ENCODE peak calls at places on chromosomes 1 and 21, in ten cellular contexts. Z is body of pancreas; C is NCI-H345; L is retina; Y is midbrain; P is stimulated activated CD4-positive, alpha-beta T cell treated with anti-CD3 and anti-CD28 coated beads, Interleukin-15, amount 100 ng/mL, for 1 hour; V is A172; T is cerebellum; E is T-helper 2 cell; M is caudate nucleus. Q is an unnamed sample.

GRCh38 chr1:155061381-155062150 is 2.0 kb upstream of the EFNA4 start:
- DNase-seq in Z (peak), C (peak), L (peak), Y (peak), P (peak), V (peak), T (peak), E (peak), M (peak), Q (peak)

GRCh38 chr1:151703813-151704212 is 12.8 kb downstream of the CELF3 start:
- DNase-seq in Z (no peak), C (no peak), L (no peak), Y (no peak), P (no peak), V (no peak), T (no peak), E (no peak), M (no peak), Q (no peak)

GRCh38 chr1:86429830-86430229 is 5.9 kb downstream of the CLCA2 start:
- DNase-seq in Z (peak), C (no peak), L (no peak), Y (no peak), P (no peak), V (peak), T (no peak), E (no peak), M (no peak), Q (no peak)

GRCh38 chr21:17045214-17045835 is 467.5 kb upstream of the CXADR start:
- DNase-seq in Z (no peak), C (no peak), L (peak), Y (peak), P (no peak), V (peak), T (peak), E (no peak), M (no peak), Q (no peak)

GRCh38 chr1:62398377-62398776 is 38.5 kb upstream of the USP1 start:
- DNase-seq in Z (no peak), C (no peak), L (no peak), Y (no peak), P (no peak), V (peak), T (no peak), E (no peak), M (peak), Q (no peak)

GRCh38 chr1:153387001-153387400 is 3.9 kb downstream of the S100A8 start:
- DNase-seq in Z (no peak), C (no peak), L (no peak), Y (no peak), P (no peak), V (no peak), T (no peak), E (no peak), M (no peak), Q (no peak)

GRCh38 chr1:16249838-16250241 is 12.9 kb upstream of the CPLANE2 start:
- DNase-seq in Z (peak), C (no peak), L (no peak), Y (no peak), P (no peak), V (no peak), T (no peak), E (no peak), M (no peak), Q (peak)

GRCh38 chr1:4379451-4380175 is 274.8 kb upstream of the AJAP1 start:
- DNase-seq in Z (no peak), C (no peak), L (no peak), Y (no peak), P (no peak), V (peak), T (no peak), E (no peak), M (no peak), Q (no peak)

GRCh38 chr21:14926186-14926585 is 138.6 kb downstream of the NRIP1 start:
- DNase-seq in Z (no peak), C (no peak), L (no peak), Y (no peak), P (no peak), V (no peak), T (no peak), E (no peak), M (no peak), Q (no peak)

GRCh38 chr1:172109357-172109756 is 268.1 kb downstream of the DNM3 start:
- DNase-seq in Z (no peak), C (no peak), L (no peak), Y (no peak), P (no peak), V (no peak), T (no peak), E (no peak), M (no peak), Q (no peak)

GRCh38 chr1:11984121-11984520 is 3.9 kb downstream of the MFN2 start:
- DNase-seq in Z (no peak), C (no peak), L (no peak), Y (no peak), P (no peak), V (no peak), T (no peak), E (no peak), M (no peak), Q (no peak)

GRCh38 chr1:215682232-215682631 is 115.1 kb downstream of the KCTD3 start:
- DNase-seq in Z (no peak), C (peak), L (peak), Y (no peak), P (no peak), V (no peak), T (peak), E (no peak), M (no peak), Q (no peak)

GRCh38 chr21:44854664-44855446 is 18.6 kb downstream of the PTTG1IP start:
- DNase-seq in Z (no peak), C (no peak), L (no peak), Y (no peak), P (no peak), V (no peak), T (no peak), E (no peak), M (no peak), Q (peak)

GRCh38 chr21:44920694-44921604 is at the start of gene ITGB2:
- DNase-seq in Z (peak), C (no peak), L (no peak), Y (no peak), P (no peak), V (no peak), T (no peak), E (peak), M (no peak), Q (no peak)

GRCh38 chr1:187051618-187052232 is 223.0 kb downstream of the PLA2G4A start:
- DNase-seq in Z (peak), C (peak), L (peak), Y (peak), P (no peak), V (peak), T (peak), E (peak), M (peak), Q (no peak)

GRCh38 chr1:10431065-10431730 is 965 bp downstream of the CENPS start:
- DNase-seq in Z (peak), C (no peak), L (no peak), Y (no peak), P (no peak), V (no peak), T (peak), E (no peak), M (no peak), Q (no peak)

GRCh38 chr1:27637052-27637451 is 2.1 kb upstream of the FGR start:
- DNase-seq in Z (no peak), C (no peak), L (no peak), Y (no peak), P (no peak), V (peak), T (no peak), E (no peak), M (no peak), Q (no peak)

GRCh38 chr1:150708595-150708994 is 11.6 kb upstream of the GOLPH3L start:
- DNase-seq in Z (no peak), C (no peak), L (no peak), Y (no peak), P (no peak), V (no peak), T (no peak), E (no peak), M (no peak), Q (no peak)

GRCh38 chr1:109906160-109906838 is 4.3 kb upstream of the CSF1 start:
- DNase-seq in Z (no peak), C (no peak), L (no peak), Y (no peak), P (peak), V (no peak), T (no peak), E (peak), M (no peak), Q (no peak)

GRCh38 chr21:42530167-42530518 is 16.5 kb downstream of the SLC37A1 start:
- DNase-seq in Z (no peak), C (no peak), L (no peak), Y (no peak), P (no peak), V (no peak), T (no peak), E (no peak), M (peak), Q (no peak)

GRCh38 chr1:13723810-13724209 is 23.8 kb downstream of the PRDM2 start:
- DNase-seq in Z (peak), C (no peak), L (no peak), Y (no peak), P (no peak), V (no peak), T (no peak), E (no peak), M (no peak), Q (no peak)

GRCh38 chr1:212260557-212261342 is 24.5 kb upstream of the PPP2R5A start:
- DNase-seq in Z (peak), C (no peak), L (no peak), Y (no peak), P (no peak), V (peak), T (no peak), E (no peak), M (no peak), Q (peak)

GRCh38 chr1:206850401-206850800 is 15.0 kb upstream of the IL20 start:
- DNase-seq in Z (no peak), C (no peak), L (no peak), Y (no peak), P (no peak), V (no peak), T (no peak), E (no peak), M (no peak), Q (no peak)

GRCh38 chr1:9020325-9020724 is 5.9 kb downstream of the SLC2A7 start:
- DNase-seq in Z (no peak), C (no peak), L (no peak), Y (no peak), P (no peak), V (no peak), T (no peak), E (no peak), M (no peak), Q (no peak)

GRCh38 chr1:172883387-172883791 is 167.4 kb downstream of the TNFSF18 start:
- DNase-seq in Z (no peak), C (no peak), L (no peak), Y (no peak), P (no peak), V (no peak), T (no peak), E (no peak), M (no peak), Q (no peak)

GRCh38 chr1:2438038-2438437 is 25.7 kb upstream of the PEX10 start:
- DNase-seq in Z (no peak), C (no peak), L (no peak), Y (no peak), P (no peak), V (no peak), T (peak), E (no peak), M (peak), Q (peak)

GRCh38 chr1:247331526-247332214 is at the start of gene ZNF496:
- DNase-seq in Z (peak), C (peak), L (peak), Y (peak), P (peak), V (peak), T (peak), E (peak), M (peak), Q (peak)

GRCh38 chr21:14614287-14614686 is 68.2 kb upstream of the SAMSN1 start:
- DNase-seq in Z (no peak), C (no peak), L (no peak), Y (no peak), P (no peak), V (no peak), T (no peak), E (no peak), M (no peak), Q (no peak)

GRCh38 chr1:40977721-40978120 is 1.8 kb upstream of the CTPS1 start:
- DNase-seq in Z (no peak), C (no peak), L (no peak), Y (no peak), P (no peak), V (peak), T (no peak), E (no peak), M (no peak), Q (no peak)

GRCh38 chr1:19436716-19437476 is 48.4 kb downstream of the CAPZB start:
- DNase-seq in Z (peak), C (no peak), L (no peak), Y (peak), P (no peak), V (no peak), T (no peak), E (no peak), M (peak), Q (peak)

GRCh38 chr1:40662864-40663263 is 2.6 kb downstream of the RIMS3 start:
- DNase-seq in Z (no peak), C (no peak), L (no peak), Y (no peak), P (no peak), V (peak), T (no peak), E (no peak), M (no peak), Q (no peak)

GRCh38 chr1:22143065-22143514 is at the start of gene WNT4:
- DNase-seq in Z (peak), C (peak), L (no peak), Y (peak), P (no peak), V (peak), T (no peak), E (peak), M (no peak), Q (no peak)

GRCh38 chr1:205298191-205298994 is 23.2 kb downstream of the NUAK2 start:
- DNase-seq in Z (peak), C (no peak), L (peak), Y (no peak), P (no peak), V (peak), T (no peak), E (no peak), M (peak), Q (no peak)

GRCh38 chr1:41022424-41022823 is 899 bp upstream of the SLFNL1 start:
- DNase-seq in Z (no peak), C (no peak), L (no peak), Y (no peak), P (no peak), V (no peak), T (no peak), E (no peak), M (no peak), Q (no peak)

Q was measured in breast epithelium.